ENCODE peak calls at places on chromosomes 5 and 9, in seven cellular contexts. D is endodermal cell, A is mammary epithelial cell, T is body of pancreas, K is fibroblast of the aortic adventitia, Q is cardiac muscle cell, H is HFF-Myc. S is an unnamed sample.

GRCh38 chr9:95250462-95251058 is 66.9 kb downstream of the FANCC start:
- DNase-seq in D (no peak), H (no peak), T (no peak), Q (no peak), K (no peak), A (no peak), S (no peak)

GRCh38 chr5:150112211-150113046 is 26.1 kb upstream of the CSF1R start:
- DNase-seq in H (peak; percentile 50), D (peak; percentile 63), T (no peak), A (peak; percentile 79), Q (peak; percentile 87), K (peak; percentile 89), S (peak; percentile 99)

GRCh38 chr5:132011561-132012384 is at the start of gene ACSL6:
- DNase-seq in T (peak; percentile 53), D (peak; percentile 81), Q (no peak), K (no peak), A (no peak), H (no peak), S (no peak)

GRCh38 chr9:89812556-89813181 is 207.9 kb downstream of the GADD45G start:
- DNase-seq in H (no peak), K (no peak), D (peak; percentile 24), A (no peak), Q (no peak), T (no peak), S (no peak)

GRCh38 chr9:2859776-2860379 is 16.0 kb upstream of the PUM3 start:
- DNase-seq in K (peak; percentile 72), A (peak; percentile 43), Q (peak; percentile 72), H (peak; percentile 42), T (peak; percentile 72), D (peak; percentile 92), S (no peak)

GRCh38 chr9:21852751-21853150 is 50.3 kb downstream of the MTAP start:
- DNase-seq in T (no peak), A (no peak), Q (no peak), H (no peak), D (no peak), K (no peak), S (no peak)

GRCh38 chr5:158170534-158170933 is 311.6 kb upstream of the CLINT1 start:
- DNase-seq in D (no peak), K (no peak), H (no peak), Q (no peak), T (no peak), A (no peak), S (no peak)

GRCh38 chr9:125428515-125429467 is 167.2 kb downstream of the GAPVD1 start:
- DNase-seq in A (no peak), D (no peak), T (no peak), K (no peak), Q (no peak), H (peak; percentile 77), S (no peak)

GRCh38 chr5:59036274-59036961 is 453.5 kb downstream of the RAB3C start:
- DNase-seq in Q (peak; percentile 96), H (peak; percentile 74), K (peak; percentile 96), A (peak; percentile 93), D (no peak), T (no peak), S (peak; percentile 83)

GRCh38 chr5:173758675-173759074 is 129.5 kb upstream of the CPEB4 start:
- DNase-seq in H (no peak), D (no peak), T (no peak), Q (no peak), K (no peak), A (no peak), S (no peak)

GRCh38 chr9:17481565-17481964 is 97.3 kb upstream of the SH3GL2 start:
- DNase-seq in T (no peak), H (peak; percentile 6), Q (no peak), A (no peak), K (no peak), D (peak; percentile 47), S (no peak)

GRCh38 chr5:160539431-160539830 is 117.8 kb downstream of the PTTG1 start:
- DNase-seq in Q (no peak), T (no peak), H (no peak), K (no peak), A (peak; percentile 80), D (peak; percentile 12), S (no peak)

GRCh38 chr5:150751096-150751891 is 7.5 kb downstream of the DCTN4 start:
- DNase-seq in Q (no peak), H (no peak), A (no peak), K (no peak), T (no peak), D (no peak), S (no peak)

GRCh38 chr5:132812949-132813598 is at the start of gene SOWAHA:
- DNase-seq in K (no peak), H (no peak), Q (no peak), D (peak; percentile 76), T (peak; percentile 59), A (no peak), S (no peak)

GRCh38 chr5:53476531-53477480 is 3.6 kb upstream of the FST start:
- DNase-seq in K (no peak), Q (no peak), D (no peak), H (no peak), A (no peak), T (no peak), S (no peak)

GRCh38 chr9:96232539-96233241 is 69.3 kb downstream of the HSD17B3 start:
- DNase-seq in H (no peak), A (peak; percentile 45), D (peak; percentile 80), Q (peak; percentile 91), K (peak; percentile 73), T (peak; percentile 25), S (no peak)

GRCh38 chr5:139482050-139482889 is at the start of gene STING1:
- DNase-seq in H (peak; percentile 98), D (no peak), K (peak; percentile 98), Q (peak; percentile 99), T (peak; percentile 62), A (peak; percentile 97), S (peak; percentile 98)

GRCh38 chr5:67315082-67315801 is 118.6 kb upstream of the CD180 start:
- DNase-seq in T (no peak), A (peak; percentile 76), Q (peak; percentile 66), D (peak; percentile 52), H (no peak), K (peak; percentile 58), S (peak; percentile 64)

GRCh38 chr5:149639718-149640117 is 58.4 kb downstream of the ARHGEF37 start:
- DNase-seq in A (no peak), D (peak; percentile 45), K (no peak), H (no peak), T (no peak), Q (no peak), S (no peak)

GRCh38 chr9:128412120-128412790 is 8.4 kb upstream of the CERCAM start:
- DNase-seq in K (peak; percentile 36), T (peak; percentile 38), Q (peak; percentile 54), A (no peak), H (no peak), D (peak; percentile 99), S (no peak)

GRCh38 chr9:128411373-128412119 is 9.1 kb upstream of the CERCAM start:
- DNase-seq in T (no peak), Q (no peak), A (no peak), D (no peak), K (no peak), H (no peak), S (no peak)

GRCh38 chr9:128408963-128409431 is 11.7 kb upstream of the CERCAM start:
- DNase-seq in K (no peak), H (no peak), Q (no peak), D (no peak), A (no peak), T (no peak), S (no peak)

GRCh38 chr9:128409450-128409849 is 11.2 kb upstream of the CERCAM start:
- DNase-seq in D (no peak), H (no peak), A (no peak), T (no peak), Q (no peak), K (no peak), S (no peak)

GRCh38 chr9:128409998-128410397 is 10.7 kb upstream of the CERCAM start:
- DNase-seq in T (no peak), D (peak; percentile 79), K (peak; percentile 53), Q (peak; percentile 48), A (peak; percentile 23), H (no peak), S (no peak)
- TF ChIP-seq CTCF in T (no peak), D (peak; percentile 64), K (peak; percentile 53), Q (peak; percentile 42), A (no peak), H (peak; percentile 43), S (peak; percentile 48)

GRCh38 chr9:129665814-129666511 is 516 bp downstream of the PRRX2 start:
- DNase-seq in K (no peak), Q (no peak), H (no peak), A (no peak), T (no peak), D (peak; percentile 65), S (no peak)
- H3K4me3 ChIP-seq in K (peak overlapping the region; percentile 79), Q (peak overlapping the region; percentile 27), H (peak overlapping the region; percentile 68), A (no peak overlapping the region), T (no peak overlapping the region), D (no peak overlapping the region), S (no peak overlapping the region)

DNA sequence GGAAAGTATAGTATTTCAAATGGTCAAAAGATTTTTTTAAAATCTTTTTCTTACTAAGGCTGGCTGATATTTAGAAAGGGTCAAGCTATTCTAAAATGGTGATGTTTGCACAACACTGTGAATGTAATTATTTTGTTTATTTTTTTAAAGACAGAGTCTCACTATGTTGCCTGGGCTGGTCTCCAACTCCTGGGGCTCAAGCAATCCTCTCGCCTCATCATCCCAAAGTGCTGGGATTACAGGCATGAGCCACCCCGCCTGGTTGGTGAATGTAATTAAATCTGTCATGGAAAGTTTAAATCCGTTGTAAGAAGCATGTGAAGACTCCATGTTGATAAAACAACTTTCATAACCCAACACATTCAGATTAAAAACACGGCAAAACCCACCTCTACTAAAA is 2.6 kb downstream of the UBTD2 start:
- DNase-seq in K (peak; percentile 53), H (no peak), A (peak; percentile 9), Q (no peak), D (no peak), T (no peak), S (no peak)
- TF ChIP-seq CTCF in K (no peak), H (no peak), A (no peak), Q (no peak), D (no peak), T (no peak), S (no peak)

DNA sequence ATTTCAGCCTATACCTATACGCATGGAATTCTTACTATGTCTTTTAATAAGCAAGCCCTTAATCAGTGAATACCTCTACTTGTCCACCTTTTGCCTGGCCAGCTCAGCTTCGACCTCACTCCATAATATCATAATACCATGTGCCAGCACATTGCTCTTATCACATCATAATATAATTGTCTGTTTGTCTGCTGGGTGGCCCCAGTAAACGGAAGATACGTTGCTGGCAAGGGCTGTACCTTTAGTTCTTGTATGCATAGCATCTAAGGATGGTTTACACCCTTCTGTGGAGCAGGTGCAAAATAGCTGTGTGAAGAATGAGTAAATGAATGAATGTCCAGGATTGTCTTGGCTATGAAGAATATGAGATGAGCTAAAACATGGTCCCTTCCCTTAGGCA is 29.9 kb downstream of the SV2C start:
- DNase-seq in T (no peak), D (no peak), Q (no peak), A (no peak), K (no peak), H (no peak), S (no peak)
- H3K4me3 ChIP-seq in T (no peak overlapping the region), D (no peak overlapping the region), Q (no peak overlapping the region), A (no peak overlapping the region), K (no peak overlapping the region), H (no peak overlapping the region), S (no peak overlapping the region)

S was measured in retinal pigment epithelial cell.